ENCODE peak calls at places on chromosomes 6 and 20, in five cellular contexts. T is GOT3; V is GM23248; U is ELF-1; A is activated naive CD8-positive, alpha-beta T cell treated with anti-CD3 and anti-CD28 coated beads for 36 hours. X is an unnamed sample.

GRCh38 chr6:107418118-107418517 is 41.2 kb downstream of the PDSS2 start:
- DNase-seq in T (no peak), V (peak), U (peak), A (no peak), X (no peak)

GRCh38 chr20:46638367-46639274 is 12.6 kb downstream of the SLC13A3 start:
- DNase-seq in T (no peak), V (no peak), U (peak), A (no peak), X (no peak)

GRCh38 chr6:87244380-87244779 is 78.0 kb upstream of the SMIM8 start:
- DNase-seq in T (no peak), V (no peak), U (no peak), A (no peak), X (no peak)

GRCh38 chr6:13926378-13926777 is 1.6 kb downstream of the RNF182 start:
- DNase-seq in T (no peak), V (no peak), U (no peak), A (no peak), X (no peak)

GRCh38 chr6:27474672-27475071 is 1.8 kb upstream of the ZNF184 start:
- DNase-seq in T (no peak), V (no peak), U (no peak), A (no peak), X (no peak)

GRCh38 chr6:1910621-1911407 is 301.1 kb downstream of the FOXC1 start:
- DNase-seq in T (no peak), V (peak), U (no peak), A (no peak), X (no peak)

GRCh38 chr6:90780141-90780540 is 193.3 kb upstream of the MAP3K7 start:
- DNase-seq in T (no peak), V (no peak), U (no peak), A (no peak), X (no peak)

GRCh38 chr6:67639161-67639560 is 995.9 kb upstream of the ADGRB3 start:
- DNase-seq in T (no peak), V (no peak), U (no peak), A (no peak), X (no peak)

GRCh38 chr6:165579151-165579550 is 83.9 kb downstream of the PDE10A start:
- DNase-seq in T (no peak), V (no peak), U (no peak), A (no peak), X (no peak)

GRCh38 chr6:14542670-14543366 is 425.2 kb downstream of the CD83 start:
- DNase-seq in T (no peak), V (peak), U (no peak), A (peak), X (no peak)

GRCh38 chr6:11803596-11803981 is 25.0 kb upstream of the ADTRP start:
- DNase-seq in T (no peak), V (no peak), U (no peak), A (no peak), X (no peak)

GRCh38 chr6:157751547-157752200 is 71.4 kb upstream of the SNX9 start:
- DNase-seq in T (no peak), V (no peak), U (no peak), A (no peak), X (no peak)

GRCh38 chr20:7627734-7628663 is 312.3 kb downstream of the HAO1 start:
- DNase-seq in T (no peak), V (peak), U (no peak), A (no peak), X (no peak)

GRCh38 chr6:134074151-134074712 is 21.8 kb upstream of the SLC2A12 start:
- DNase-seq in T (no peak), V (no peak), U (peak), A (no peak), X (no peak)

GRCh38 chr6:89162047-89162371 is 16.2 kb downstream of the PM20D2 start:
- DNase-seq in T (no peak), V (no peak), U (no peak), A (no peak), X (peak)

GRCh38 chr6:166381733-166382499 is 824 bp downstream of the MPC1 start:
- DNase-seq in T (no peak), V (peak), U (peak), A (peak), X (peak)

GRCh38 chr6:107793193-107793592 is 30.9 kb downstream of the SCML4 start:
- DNase-seq in T (no peak), V (no peak), U (no peak), A (no peak), X (no peak)

GRCh38 chr6:161128680-161129196 is 137.2 kb downstream of the MAP3K4 start:
- DNase-seq in T (no peak), V (peak), U (no peak), A (peak), X (no peak)

GRCh38 chr20:25544316-25544715 is 41.0 kb downstream of the NINL start:
- DNase-seq in T (no peak), V (no peak), U (no peak), A (no peak), X (no peak)

GRCh38 chr20:25148181-25148981 is 47.1 kb upstream of the ENTPD6 start:
- DNase-seq in T (no peak), V (peak), U (peak), A (peak), X (no peak)

GRCh38 chr6:116969211-116969863 is 92.3 kb downstream of the RFX6 start:
- DNase-seq in T (no peak), V (peak), U (no peak), A (no peak), X (peak)

GRCh38 chr6:125375841-125376240 is 74.1 kb upstream of the HDDC2 start:
- DNase-seq in T (no peak), V (peak), U (no peak), A (no peak), X (no peak)

GRCh38 chr20:39049684-39050554 is 87.8 kb downstream of the DHX35 start:
- DNase-seq in T (peak), V (peak), U (peak), A (peak), X (peak)

GRCh38 chr6:70423189-70424133 is 10.2 kb downstream of the FAM135A start:
- DNase-seq in T (no peak), V (no peak), U (no peak), A (no peak), X (no peak)

GRCh38 chr20:11544029-11544678 is 373.5 kb upstream of the BTBD3 start:
- DNase-seq in T (no peak), V (peak), U (peak), A (no peak), X (peak)

GRCh38 chr6:170091639-170092579 is 199.0 kb downstream of the DLL1 start:
- DNase-seq in T (no peak), V (no peak), U (no peak), A (no peak), X (no peak)

GRCh38 chr6:149389509-149390297 is 10.4 kb upstream of the SUMO4 start:
- DNase-seq in T (no peak), V (peak), U (no peak), A (no peak), X (no peak)

GRCh38 chr20:17809714-17810631 is 110.2 kb downstream of the BANF2 start:
- DNase-seq in T (no peak), V (no peak), U (no peak), A (no peak), X (no peak)

GRCh38 chr6:89555751-89556150 is 82.8 kb downstream of the LYRM2 start:
- DNase-seq in T (no peak), V (no peak), U (peak), A (no peak), X (no peak)

GRCh38 chr6:122388945-122389344 is 10.5 kb upstream of the HSF2 start:
- DNase-seq in T (no peak), V (no peak), U (no peak), A (no peak), X (no peak)

GRCh38 chr20:10447028-10447427 is 11.9 kb downstream of the SLX4IP start:
- DNase-seq in T (no peak), V (peak), U (no peak), A (peak), X (no peak)